ENCODE peak calls at places on chromosomes 11 and 22, in four cellular contexts. S is chondrocyte, I is heart left ventricle, R is MM.1S. Q is an unnamed sample.

GRCh38 chr11:118929496-118930151 is 3.9 kb upstream of the BCL9L start:
- DNase-seq in I (peak), S (no peak), R (peak), Q (peak)

GRCh38 chr11:118216621-118217526 is 7.9 kb downstream of the JAML start:
- DNase-seq in I (no peak), S (no peak), R (no peak), Q (no peak)

GRCh38 chr22:38774496-38775166 is 18.8 kb upstream of the SUN2 start:
- DNase-seq in I (no peak), S (no peak), R (no peak), Q (no peak)

GRCh38 chr11:67024410-67024809 is 1.5 kb downstream of the SYT12 start:
- DNase-seq in S (no peak), R (peak), I (no peak), Q (no peak)

GRCh38 chr11:77131560-77131959 is 3.5 kb downstream of the MYO7A start:
- DNase-seq in R (no peak), S (no peak), I (no peak), Q (no peak)

GRCh38 chr22:46549565-46549840 is 12.1 kb upstream of the CELSR1 start:
- DNase-seq in S (peak), R (no peak), I (no peak), Q (no peak)

GRCh38 chr11:43550714-43551113 is 129.8 kb upstream of the HSD17B12 start:
- DNase-seq in I (no peak), R (no peak), S (no peak), Q (no peak)

GRCh38 chr11:79390923-79391322 is 49.9 kb downstream of the TENM4 start:
- DNase-seq in I (no peak), S (no peak), R (no peak), Q (no peak)

GRCh38 chr11:112794321-112794720 is 166.9 kb upstream of the NCAM1 start:
- DNase-seq in R (no peak), S (no peak), I (no peak), Q (no peak)

GRCh38 chr11:109853156-109853776 is 239.9 kb upstream of the ZC3H12C start:
- DNase-seq in I (no peak), R (peak), S (no peak), Q (no peak)

GRCh38 chr11:94132152-94132558 is 3.5 kb downstream of the PANX1 start:
- DNase-seq in I (no peak), S (no peak), R (no peak), Q (no peak)

GRCh38 chr11:128205796-128206195 is 381.6 kb downstream of the ETS1 start:
- DNase-seq in R (no peak), I (no peak), S (no peak), Q (no peak)

GRCh38 chr11:128201801-128202200 is 385.6 kb downstream of the ETS1 start:
- DNase-seq in R (no peak), S (no peak), I (no peak), Q (no peak)

GRCh38 chr11:128206476-128206875 is 380.9 kb downstream of the ETS1 start:
- DNase-seq in R (no peak), I (no peak), S (no peak), Q (no peak)

GRCh38 chr11:128207861-128208321 is 379.5 kb downstream of the ETS1 start:
- DNase-seq in R (no peak), S (no peak), I (no peak), Q (no peak)

GRCh38 chr11:128204898-128205297 is 382.5 kb downstream of the ETS1 start:
- DNase-seq in I (no peak), R (no peak), S (no peak), Q (no peak)
- TF ChIP-seq CTCF in I (no peak), R (no peak), S (no peak), Q (no peak)

DNA sequence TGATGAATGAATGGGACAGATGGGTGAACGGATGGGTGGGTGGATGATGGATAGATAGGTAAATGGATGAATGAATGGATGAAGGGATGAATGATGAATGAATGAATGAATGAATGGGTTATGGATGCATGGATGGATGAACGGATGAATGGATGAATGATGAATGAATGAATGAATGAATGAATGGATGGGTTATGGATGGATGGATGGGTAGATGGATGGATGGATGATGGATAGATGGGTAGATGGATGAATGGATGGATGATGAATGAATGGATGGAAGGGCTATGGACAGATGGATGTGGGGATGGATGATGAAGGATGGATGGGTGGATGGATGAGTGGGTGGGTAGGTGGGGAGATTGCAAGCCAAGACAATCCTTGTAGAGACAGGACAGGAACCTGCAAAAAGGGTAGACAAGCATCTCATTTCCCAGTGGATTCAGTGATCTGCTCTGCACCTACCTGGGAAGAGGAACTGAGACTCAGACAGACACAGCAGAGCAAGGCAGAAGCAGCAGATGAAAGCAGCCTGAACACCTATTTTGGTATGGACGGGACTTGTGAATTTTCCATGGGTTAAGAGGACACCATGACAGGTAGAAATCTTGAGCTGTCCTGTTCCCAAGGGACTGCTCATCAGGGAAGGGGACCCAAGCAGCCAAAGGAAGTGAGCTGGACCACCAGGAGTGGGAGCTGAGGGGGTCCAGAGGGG is 68.0 kb downstream of the EFCAB6 start:
- DNase-seq in I (no peak), S (no peak), R (no peak), Q (no peak)
- TF ChIP-seq CTCF in I (no peak), S (no peak), R (no peak), Q (no peak)

GRCh38 chr11:63535734-63536133 is 874 bp upstream of the PLAAT4 start:
- DNase-seq in R (no peak), S (no peak), I (no peak), Q (no peak)

GRCh38 chr11:63534076-63534475 is 2.5 kb upstream of the PLAAT4 start:
- DNase-seq in I (no peak), R (no peak), S (no peak), Q (no peak)

GRCh38 chr11:63534895-63535461 is 1.6 kb upstream of the PLAAT4 start:
- DNase-seq in S (no peak), R (peak), I (no peak), Q (no peak)

GRCh38 chr11:63537293-63538101 is 889 bp downstream of the PLAAT4 start:
- DNase-seq in R (peak), I (peak), S (no peak), Q (no peak)

GRCh38 chr11:63536669-63537292 is at the start of gene PLAAT4:
- DNase-seq in R (peak), S (no peak), I (peak), Q (no peak)
- TF ChIP-seq CTCF in R (no peak), S (peak), I (no peak), Q (no peak)

GRCh38 chr11:56533054-56533740 is 9.9 kb downstream of the OR5M11 start:
- DNase-seq in I (no peak), S (no peak), R (no peak), Q (no peak)
- TF ChIP-seq CTCF in I (no peak), S (no peak), R (no peak), Q (no peak)

GRCh38 chr11:99068832-99069231 is 48.1 kb downstream of the CNTN5 start:
- DNase-seq in S (no peak), I (no peak), R (peak), Q (no peak)

GRCh38 chr11:99066609-99067008 is 45.9 kb downstream of the CNTN5 start:
- DNase-seq in S (no peak), R (no peak), I (no peak), Q (no peak)

GRCh38 chr11:99069831-99070444 is 49.2 kb downstream of the CNTN5 start:
- DNase-seq in S (no peak), I (no peak), R (peak), Q (no peak)
- TF ChIP-seq CTCF in S (no peak), I (no peak), R (peak), Q (no peak)

GRCh38 chr22:40153705-40154104 is 24.0 kb upstream of the TNRC6B start:
- DNase-seq in R (no peak), I (no peak), S (no peak), Q (no peak)

GRCh38 chr22:40161182-40161581 is 16.5 kb upstream of the TNRC6B start:
- DNase-seq in I (no peak), S (no peak), R (no peak), Q (no peak)

GRCh38 chr22:40153186-40153585 is 24.5 kb upstream of the TNRC6B start:
- DNase-seq in I (no peak), R (no peak), S (no peak), Q (no peak)

GRCh38 chr22:40157546-40157945 is 20.2 kb upstream of the TNRC6B start:
- DNase-seq in R (no peak), I (no peak), S (no peak), Q (no peak)

DNA sequence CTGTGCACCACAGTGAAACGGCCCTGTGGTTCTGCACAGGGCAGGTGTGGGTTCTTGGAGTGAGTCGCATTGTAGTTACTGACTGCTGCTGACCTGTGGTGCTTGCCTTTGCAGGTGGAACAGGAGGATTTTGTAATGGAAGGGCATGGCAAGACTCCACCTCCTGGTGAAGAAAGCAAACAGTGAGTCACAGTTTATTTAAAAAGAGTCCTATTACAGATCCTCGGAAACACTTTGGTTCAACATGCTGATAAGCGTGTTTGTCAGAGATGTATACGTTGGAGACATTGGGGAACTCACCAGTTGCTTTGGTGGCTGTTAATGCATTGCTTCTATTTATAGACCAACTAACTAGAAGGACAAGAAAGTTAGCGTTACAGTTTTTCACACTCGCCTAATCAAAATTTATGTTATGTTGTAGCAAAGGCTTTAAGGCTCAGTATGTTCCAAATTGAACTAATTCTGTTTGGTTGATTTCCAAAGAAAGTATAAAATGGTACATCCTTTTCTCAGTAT is 21.7 kb upstream of the TNRC6B start:
- DNase-seq in S (no peak), I (no peak), R (peak), Q (no peak)
- TF ChIP-seq CTCF in S (peak), I (no peak), R (peak), Q (no peak)

GRCh38 chr22:40270748-40271373 is 75.4 kb upstream of the ADSL start:
- DNase-seq in S (no peak), R (no peak), I (no peak), Q (no peak)
- TF ChIP-seq CTCF in S (no peak), R (no peak), I (no peak), Q (no peak)